ENCODE peak calls at places on chromosomes 6 and 20, in five cellular contexts. W is tibial artery, N is right lobe of liver, R is fibroblast of the aortic adventitia, J is body of pancreas. G is an unnamed sample.

GRCh38 chr20:17648306-17648646 is 33.8 kb downstream of the RRBP1 start:
- DNase-seq in W (no peak), N (peak; percentile 55), R (no peak), J (no peak), G (no peak)

GRCh38 chr20:52047811-52048302 is 143.7 kb downstream of the ZFP64 start:
- DNase-seq in W (no peak), N (no peak), R (no peak), J (no peak), G (no peak)

GRCh38 chr20:45924391-45925261 is 9.9 kb upstream of the PCIF1 start:
- DNase-seq in W (peak; percentile 62), N (no peak), R (peak; percentile 57), J (peak; percentile 61), G (no peak)

GRCh38 chr6:36129889-36130671 is at the start of gene MAPK13:
- DNase-seq in W (peak; percentile 19), N (peak; percentile 50), R (peak; percentile 54), J (peak; percentile 65), G (no peak)

GRCh38 chr6:36701401-36701991 is 3.9 kb downstream of the RAB44 start:
- DNase-seq in W (no peak), N (peak; percentile 43), R (no peak), J (peak; percentile 43), G (peak; percentile 50)

GRCh38 chr20:18739785-18740184 is 73.8 kb upstream of the SCP2D1 start:
- DNase-seq in W (no peak), N (no peak), R (peak; percentile 86), J (peak; percentile 36), G (peak; percentile 70)

GRCh38 chr20:30489604-30490003 is 767.9 kb upstream of the DEFB115 start:
- DNase-seq in W (no peak), N (no peak), R (no peak), J (no peak), G (no peak)

GRCh38 chr6:148747493-148748160 is 797 bp downstream of the UST start:
- DNase-seq in W (peak; percentile 59), N (peak; percentile 44), R (peak; percentile 42), J (peak; percentile 44), G (no peak)

GRCh38 chr20:13525225-13525940 is 113.3 kb downstream of the TASP1 start:
- DNase-seq in W (no peak), N (no peak), R (peak; percentile 84), J (no peak), G (peak; percentile 95)

GRCh38 chr6:33926451-33926850 is 122.6 kb upstream of the MLN start:
- DNase-seq in W (no peak), N (no peak), R (no peak), J (no peak), G (no peak)

GRCh38 chr6:170367241-170367640 is 60.7 kb downstream of the FAM120B start:
- DNase-seq in W (no peak), N (no peak), R (no peak), J (no peak), G (no peak)

GRCh38 chr20:49810491-49811190 is 2.0 kb upstream of the SLC9A8 start:
- DNase-seq in W (no peak), N (peak; percentile 38), R (no peak), J (no peak), G (no peak)

GRCh38 chr20:49814057-49814675 is 1.5 kb downstream of the SLC9A8 start:
- DNase-seq in W (no peak), N (no peak), R (no peak), J (no peak), G (no peak)

GRCh38 chr20:49811825-49812462 is 684 bp upstream of the SLC9A8 start:
- DNase-seq in W (no peak), N (peak; percentile 24), R (peak; percentile 51), J (no peak), G (peak; percentile 37)

GRCh38 chr20:49813305-49813974 is 812 bp downstream of the SLC9A8 start:
- DNase-seq in W (no peak), N (no peak), R (no peak), J (no peak), G (no peak)

GRCh38 chr20:49812463-49813304 is at the start of gene SLC9A8:
- DNase-seq in W (peak; percentile 92), N (peak; percentile 86), R (peak; percentile 84), J (peak; percentile 91), G (peak; percentile 90)
- TF ChIP-seq CTCF in W (peak; percentile 42), N (peak; percentile 26), R (peak; percentile 48), J (peak; percentile 43), G (peak; percentile 64)

DNA sequence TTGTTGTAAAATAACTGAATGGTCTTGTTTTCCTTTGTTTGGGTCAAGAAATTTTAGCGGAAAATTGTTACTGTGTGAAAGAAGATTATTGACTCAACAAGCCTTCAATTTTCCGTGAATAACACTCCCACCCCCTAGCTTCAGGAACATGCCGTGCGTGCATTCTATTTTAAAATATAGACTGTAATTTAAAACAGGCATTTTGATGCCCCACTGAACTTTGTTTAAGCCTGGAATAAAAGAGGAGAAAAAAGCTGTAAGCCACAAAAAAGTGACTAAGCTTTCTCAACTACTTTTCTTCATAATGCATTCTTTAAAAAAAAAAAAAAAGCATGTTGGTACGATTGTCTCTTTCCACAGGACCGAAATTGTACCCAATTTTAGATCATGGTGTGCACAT is 166.0 kb downstream of the ARID1B start:
- DNase-seq in W (no peak), N (no peak), R (peak; percentile 15), J (no peak), G (no peak)
- TF ChIP-seq CTCF in W (no peak), N (no peak), R (no peak), J (no peak), G (no peak)

DNA sequence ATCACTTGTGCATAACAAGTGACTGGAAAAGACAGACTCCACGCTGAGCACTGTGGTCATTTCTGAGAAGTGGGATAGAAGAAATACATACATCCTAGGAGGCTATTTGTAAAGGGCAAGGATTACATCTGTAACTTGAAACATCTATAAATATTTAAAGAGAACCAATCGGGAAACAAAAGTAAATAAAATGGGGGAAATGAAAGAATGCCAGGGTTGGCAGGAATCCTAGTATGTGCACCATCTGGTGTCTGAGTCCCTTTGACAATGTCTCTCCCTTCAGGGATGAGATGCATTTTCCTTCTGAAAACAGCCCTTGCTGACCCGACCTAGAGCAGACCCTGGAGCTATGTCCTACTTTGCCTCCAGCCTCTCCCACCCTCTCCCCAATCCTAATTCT is 53.2 kb downstream of the VSTM2L start:
- DNase-seq in W (no peak), N (no peak), R (no peak), J (no peak), G (no peak)
- TF ChIP-seq CTCF in W (no peak), N (no peak), R (no peak), J (no peak), G (no peak)

GRCh38 chr6:107869871-107870270 is 45.8 kb upstream of the SCML4 start:
- DNase-seq in W (no peak), N (no peak), R (no peak), J (no peak), G (no peak)
- TF ChIP-seq CTCF in W (no peak), N (no peak), R (no peak), J (no peak), G (peak; percentile 43)

GRCh38 chr6:1110935-1111334 is 201.0 kb upstream of the FOXQ1 start:
- DNase-seq in W (no peak), N (no peak), R (no peak), J (no peak), G (no peak)

GRCh38 chr6:1109134-1109533 is 202.8 kb upstream of the FOXQ1 start:
- DNase-seq in W (no peak), N (no peak), R (no peak), J (no peak), G (no peak)

GRCh38 chr6:1111361-1111760 is 200.5 kb upstream of the FOXQ1 start:
- DNase-seq in W (no peak), N (no peak), R (no peak), J (no peak), G (no peak)

GRCh38 chr6:1108198-1108597 is 203.7 kb upstream of the FOXQ1 start:
- DNase-seq in W (no peak), N (no peak), R (no peak), J (no peak), G (no peak)

GRCh38 chr6:1110164-1110563 is 201.7 kb upstream of the FOXQ1 start:
- DNase-seq in W (no peak), N (no peak), R (no peak), J (no peak), G (peak; percentile 4)
- TF ChIP-seq CTCF in W (no peak), N (no peak), R (no peak), J (no peak), G (peak; percentile 49)

DNA sequence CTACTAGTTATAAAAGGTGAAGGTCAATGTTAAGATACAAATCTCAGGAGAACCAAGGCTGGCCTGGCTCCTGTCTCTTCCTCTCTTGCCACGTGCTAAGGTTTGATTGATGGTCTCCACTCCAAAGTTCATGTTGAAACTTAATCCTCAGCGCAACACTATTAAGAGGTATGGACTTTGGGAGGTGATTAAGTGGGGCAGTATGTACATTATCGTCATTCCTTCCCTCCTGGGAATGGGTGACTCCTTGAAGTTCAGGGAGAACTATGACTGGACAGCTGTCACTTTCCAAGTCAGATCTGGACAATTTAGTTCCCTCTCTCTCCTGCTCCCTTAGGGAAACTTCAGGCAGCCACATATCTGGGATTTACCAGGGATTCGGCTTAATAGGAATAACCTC is 50.5 kb downstream of the KCNK5 start:
- DNase-seq in W (no peak), N (no peak), R (no peak), J (no peak), G (no peak)
- TF ChIP-seq CTCF in W (no peak), N (no peak), R (no peak), J (no peak), G (no peak)